ENCODE peak calls at places on chromosome 11, in seven cellular contexts. M is GM12891, L is A549, O is adrenal gland, R is body of pancreas, H is uterus, U is stomach. G is an unnamed sample.

GRCh38 chr11:74443071-74443864 is 24.1 kb downstream of the KCNE3 start:
- DNase-seq in R (peak), L (peak), U (peak), M (no peak), O (no peak), H (no peak), G (no peak)

GRCh38 chr11:110077866-110078325 is 15.3 kb upstream of the ZC3H12C start:
- DNase-seq in U (no peak), L (no peak), H (no peak), R (no peak), O (peak), M (no peak), G (no peak)

GRCh38 chr11:124669193-124669592 is 4.3 kb downstream of the SIAE start:
- DNase-seq in R (peak), U (peak), H (peak), O (peak), M (no peak), L (peak), G (peak)

GRCh38 chr11:6622261-6623171 is 3.3 kb upstream of the TPP1 start:
- DNase-seq in O (no peak), M (no peak), L (no peak), R (no peak), U (no peak), H (no peak), G (no peak)

GRCh38 chr11:6403539-6403938 is 13.3 kb downstream of the SMPD1 start:
- DNase-seq in H (no peak), U (no peak), O (no peak), L (no peak), R (no peak), M (no peak), G (no peak)

GRCh38 chr11:67114275-67114896 is 4.7 kb upstream of the KDM2A start:
- DNase-seq in R (no peak), O (no peak), H (no peak), L (no peak), M (no peak), U (no peak), G (no peak)

GRCh38 chr11:11533751-11534150 is 88.1 kb downstream of the GALNT18 start:
- DNase-seq in H (no peak), M (no peak), R (no peak), L (no peak), U (no peak), O (no peak), G (no peak)

GRCh38 chr11:122068096-122068495 is 47.9 kb downstream of the BLID start:
- DNase-seq in U (no peak), O (no peak), H (no peak), R (no peak), M (no peak), L (no peak), G (no peak)

GRCh38 chr11:61587541-61587941 is 6.7 kb upstream of the SYT7 start:
- DNase-seq in O (no peak), U (peak), L (no peak), R (peak), H (peak), M (no peak), G (no peak)

GRCh38 chr11:112615238-112615637 is 346.0 kb upstream of the NCAM1 start:
- DNase-seq in U (no peak), R (no peak), M (no peak), O (no peak), L (no peak), H (no peak), G (no peak)

GRCh38 chr11:8614497-8614896 is 20.5 kb upstream of the STK33 start:
- DNase-seq in O (no peak), M (no peak), L (no peak), U (no peak), R (no peak), H (no peak), G (no peak)

GRCh38 chr11:6629892-6630631 is 10.8 kb upstream of the TPP1 start:
- DNase-seq in U (peak), L (no peak), O (no peak), H (no peak), R (peak), M (no peak), G (no peak)

GRCh38 chr11:131154329-131154728 is 216.1 kb upstream of the NTM start:
- DNase-seq in H (no peak), L (no peak), O (no peak), M (no peak), R (no peak), U (no peak), G (no peak)

GRCh38 chr11:66082936-66083698 is 13.0 kb downstream of the PACS1 start:
- DNase-seq in H (no peak), O (no peak), U (no peak), M (no peak), L (no peak), R (peak), G (peak)

GRCh38 chr11:2507945-2508749 is 63.3 kb downstream of the KCNQ1 start:
- DNase-seq in H (peak), L (no peak), O (peak), R (no peak), M (no peak), U (no peak), G (no peak)

GRCh38 chr11:65021509-65021908 is 5.7 kb upstream of the SNX15 start:
- DNase-seq in U (no peak), H (no peak), O (no peak), L (no peak), R (no peak), M (no peak), G (no peak)

GRCh38 chr11:65032216-65032615 is 5.0 kb downstream of the SNX15 start:
- DNase-seq in H (no peak), U (no peak), R (no peak), L (no peak), O (no peak), M (no peak), G (no peak)

GRCh38 chr11:65026810-65027209 is 429 bp upstream of the SNX15 start:
- DNase-seq in L (no peak), O (no peak), R (no peak), M (no peak), U (no peak), H (no peak), G (no peak)

GRCh38 chr11:65027213-65028067 is at the start of gene SNX15:
- DNase-seq in O (peak), L (peak), H (peak), R (peak), M (peak), U (peak), G (peak)
- TF ChIP-seq POLR2A in O (peak), L (peak), H (peak), R (peak), M (peak), U (peak), G (peak)

GRCh38 chr11:106077609-106078517 is at the start of gene AASDHPPT:
- DNase-seq in L (peak), M (no peak), R (peak), U (peak), O (peak), H (no peak), G (peak)
- TF ChIP-seq POLR2A in L (peak), M (peak), R (peak), U (peak), O (no peak), H (no peak), G (peak)

GRCh38 chr11:72813740-72814138 is 472 bp upstream of the ATG16L2 start:
- DNase-seq in R (peak), M (peak), O (peak), U (peak), H (no peak), L (peak), G (peak)

GRCh38 chr11:72812968-72813739 is 1.1 kb upstream of the ATG16L2 start:
- DNase-seq in R (peak), H (no peak), U (peak), O (peak), M (no peak), L (peak), G (peak)

GRCh38 chr11:72814831-72815618 is 814 bp downstream of the ATG16L2 start:
- DNase-seq in R (peak), M (no peak), U (no peak), H (no peak), L (peak), O (peak), G (peak)

GRCh38 chr11:72812604-72812967 is 1.6 kb upstream of the ATG16L2 start:
- DNase-seq in M (no peak), R (no peak), U (no peak), L (peak), H (no peak), O (no peak), G (no peak)

GRCh38 chr11:72814139-72814830 is at the start of gene ATG16L2:
- DNase-seq in M (peak), R (peak), O (peak), U (peak), L (peak), H (peak), G (peak)
- TF ChIP-seq POLR2A in M (no peak), R (peak), O (peak), U (peak), L (peak), H (peak), G (peak)

DNA sequence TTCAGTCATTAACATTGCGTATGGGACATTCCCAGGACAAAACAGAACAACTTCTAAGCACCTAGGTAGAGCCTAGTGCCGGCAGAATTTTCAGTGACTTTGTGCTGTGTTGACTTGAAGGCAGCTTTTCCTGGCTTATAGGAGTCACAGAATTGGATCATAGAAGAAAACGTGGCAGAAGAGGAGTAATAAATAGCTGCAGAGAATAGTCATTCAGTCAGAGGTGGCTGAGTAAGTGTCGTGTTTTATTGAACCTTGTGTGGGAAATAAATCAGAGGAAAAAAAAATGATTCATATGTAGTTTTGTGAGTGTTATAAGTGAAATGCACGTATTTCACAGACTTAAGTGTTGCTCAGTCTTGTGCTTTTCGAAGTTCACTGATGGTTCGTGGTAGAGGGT is 2.1 kb downstream of the BARX2 start:
- DNase-seq in R (no peak), H (no peak), U (no peak), O (no peak), L (no peak), M (no peak), G (no peak)
- TF ChIP-seq POLR2A in R (no peak), H (no peak), U (no peak), O (no peak), L (no peak), M (no peak), G (no peak)

GRCh38 chr11:69680688-69681087 is 5.5 kb upstream of the LTO1 start:
- DNase-seq in U (no peak), R (no peak), O (no peak), L (no peak), M (no peak), H (no peak), G (no peak)
- TF ChIP-seq POLR2A in U (no peak), R (no peak), O (no peak), L (no peak), M (no peak), H (no peak), G (no peak)

G was measured in erythroblast.